ENCODE peak calls at places on chromosomes 6 and 20, in six cellular contexts. K is GM10248, J is GM13977, N is fibroblast of pulmonary artery, D is heart right ventricle, L is H54. P is an unnamed sample.

GRCh38 chr20:5073154-5074049 is 46.4 kb downstream of the PCNA start:
- DNase-seq in K (no peak), J (no peak), N (peak), D (peak), L (peak), P (peak)

GRCh38 chr20:25090492-25091429 is 8.8 kb upstream of the VSX1 start:
- DNase-seq in K (peak), J (no peak), N (no peak), D (no peak), L (no peak), P (no peak)

GRCh38 chr20:10297684-10298240 is 79.1 kb downstream of the SNAP25 start:
- DNase-seq in K (no peak), J (no peak), N (peak), D (no peak), L (no peak), P (no peak)

GRCh38 chr6:5278571-5279120 is 17.3 kb downstream of the FARS2 start:
- DNase-seq in K (no peak), J (no peak), N (no peak), D (no peak), L (no peak), P (no peak)

GRCh38 chr6:108576724-108577123 is 16.0 kb downstream of the FOXO3 start:
- DNase-seq in K (no peak), J (no peak), N (peak), D (no peak), L (no peak), P (no peak)

GRCh38 chr20:24742436-24742835 is 206.6 kb upstream of the CST7 start:
- DNase-seq in K (no peak), J (no peak), N (no peak), D (no peak), L (no peak), P (peak)

GRCh38 chr6:107653861-107654394 is 164.0 kb downstream of the SOBP start:
- DNase-seq in K (no peak), J (no peak), N (no peak), D (no peak), L (no peak), P (no peak)

GRCh38 chr6:138499303-138499991 is at the start of gene NHSL1:
- DNase-seq in K (peak), J (peak), N (no peak), D (no peak), L (no peak), P (no peak)

GRCh38 chr20:47400685-47401084 is 44.2 kb upstream of the ZMYND8 start:
- DNase-seq in K (no peak), J (no peak), N (no peak), D (no peak), L (peak), P (no peak)

GRCh38 chr6:26224547-26224912 is 137.3 kb downstream of the HFE start:
- DNase-seq in K (no peak), J (no peak), N (no peak), D (no peak), L (no peak), P (no peak)

GRCh38 chr6:5378331-5378730 is 117.0 kb downstream of the FARS2 start:
- DNase-seq in K (no peak), J (no peak), N (no peak), D (no peak), L (no peak), P (no peak)

GRCh38 chr6:159212026-159212425 is 42.8 kb downstream of the FNDC1 start:
- DNase-seq in K (no peak), J (no peak), N (peak), D (no peak), L (no peak), P (no peak)

GRCh38 chr20:52105045-52105572 is 86.5 kb downstream of the ZFP64 start:
- DNase-seq in K (no peak), J (no peak), N (peak), D (no peak), L (peak), P (no peak)

GRCh38 chr20:41998539-41999341 is 380.6 kb upstream of the CHD6 start:
- DNase-seq in K (no peak), J (no peak), N (no peak), D (no peak), L (no peak), P (no peak)

GRCh38 chr6:160202411-160202810 is 56.2 kb downstream of the SLC22A2 start:
- DNase-seq in K (no peak), J (no peak), N (no peak), D (no peak), L (no peak), P (no peak)